ENCODE peak calls at places on chromosome 6, in five cellular contexts. N is lower lobe of right lung; X is HepG2; Y is cardiac fibroblast; T is effector CD4-positive, alpha-beta T cell. I is an unnamed sample.

GRCh38 chr6:36725581-36725980 is 28.0 kb downstream of the RAB44 start:
- DNase-seq in N (peak), X (no peak), Y (no peak), T (no peak), I (no peak)

GRCh38 chr6:44253307-44254101 is 3.8 kb downstream of the SLC35B2 start:
- DNase-seq in N (no peak), X (peak), Y (peak), T (peak), I (peak)

GRCh38 chr6:148954934-148955915 is 208.4 kb downstream of the UST start:
- DNase-seq in N (no peak), X (no peak), Y (peak), T (no peak), I (no peak)

GRCh38 chr6:17059022-17059421 is 42.8 kb upstream of the STMND1 start:
- DNase-seq in N (no peak), X (no peak), Y (no peak), T (no peak), I (no peak)

GRCh38 chr6:130557481-130558112 is 191.8 kb downstream of the TMEM200A start:
- DNase-seq in N (no peak), X (no peak), Y (no peak), T (no peak), I (no peak)

GRCh38 chr6:25219581-25220249 is 59.5 kb upstream of the CARMIL1 start:
- DNase-seq in N (no peak), X (no peak), Y (no peak), T (no peak), I (no peak)

GRCh38 chr6:125258651-125259353 is 43.0 kb downstream of the HDDC2 start:
- DNase-seq in N (no peak), X (no peak), Y (no peak), T (no peak), I (no peak)

GRCh38 chr6:90406142-90406794 is 109.6 kb upstream of the BACH2 start:
- DNase-seq in N (no peak), X (peak), Y (peak), T (no peak), I (peak)

GRCh38 chr6:81265106-81265505 is 487.4 kb downstream of the TENT5A start:
- DNase-seq in N (no peak), X (peak), Y (peak), T (no peak), I (no peak)

GRCh38 chr6:148885154-148885870 is 138.5 kb downstream of the UST start:
- DNase-seq in N (no peak), X (no peak), Y (no peak), T (no peak), I (no peak)

GRCh38 chr6:128204621-128205020 is 303.8 kb upstream of the THEMIS start:
- DNase-seq in N (no peak), X (no peak), Y (peak), T (no peak), I (no peak)

GRCh38 chr6:151773382-151773781 is 34.1 kb upstream of the ESR1 start:
- DNase-seq in N (no peak), X (peak), Y (no peak), T (no peak), I (no peak)

GRCh38 chr6:17656092-17656491 is 50.6 kb downstream of the NUP153 start:
- DNase-seq in N (no peak), X (peak), Y (peak), T (no peak), I (no peak)